ENCODE peak calls at places on chromosomes 16 and 17, in eight cellular contexts. O is right lobe of liver, V is spleen, X is esophagus squamous epithelium, Z is suprapubic skin, S is foreskin fibroblast, P is lung, R is ovary. N is an unnamed sample.

GRCh38 chr16:49855280-49855821 is 561 bp downstream of the ZNF423 start:
- DNase-seq in O (peak; percentile 92), V (peak; percentile 93), X (no peak), Z (peak; percentile 90), S (peak; percentile 66), P (peak; percentile 78), R (peak; percentile 92), N (no peak)

GRCh38 chr17:61647044-61647443 is 56.0 kb upstream of the NACA2 start:
- DNase-seq in O (no peak), V (no peak), X (no peak), Z (no peak), S (peak; percentile 39), P (no peak), R (no peak), N (no peak)

GRCh38 chr17:79760197-79760906 is 17.6 kb upstream of the CBX2 start:
- DNase-seq in O (no peak), V (no peak), X (no peak), Z (no peak), S (no peak), P (no peak), R (no peak), N (no peak)

GRCh38 chr17:9291912-9292562 is 270.7 kb downstream of the NTN1 start:
- DNase-seq in O (peak; percentile 54), V (peak; percentile 74), X (no peak), Z (no peak), S (no peak), P (no peak), R (peak; percentile 35), N (peak; percentile 72)

GRCh38 chr16:69309316-69309715 is 1.8 kb upstream of the VPS4A start:
- DNase-seq in O (peak; percentile 46), V (peak; percentile 71), X (no peak), Z (no peak), S (no peak), P (no peak), R (no peak), N (no peak)

GRCh38 chr17:10798910-10799309 is 5.0 kb downstream of the TMEM238L start:
- DNase-seq in O (no peak), V (no peak), X (no peak), Z (peak; percentile 64), S (no peak), P (no peak), R (no peak), N (no peak)

GRCh38 chr17:50117202-50118040 is 12.5 kb downstream of the SAMD14 start:
- DNase-seq in O (peak; percentile 59), V (peak; percentile 87), X (no peak), Z (no peak), S (no peak), P (peak; percentile 51), R (peak; percentile 74), N (no peak)

GRCh38 chr17:50953831-50954601 is 87.9 kb upstream of the TOB1 start:
- DNase-seq in O (peak; percentile 52), V (no peak), X (no peak), Z (peak; percentile 76), S (peak; percentile 66), P (no peak), R (peak; percentile 65), N (no peak)

GRCh38 chr17:76740329-76741118 is 2.6 kb downstream of the MFSD11 start:
- DNase-seq in O (no peak), V (no peak), X (no peak), Z (no peak), S (no peak), P (no peak), R (no peak), N (peak; percentile 78)

GRCh38 chr17:68738044-68738443 is 136.9 kb upstream of the FAM20A start:
- DNase-seq in O (peak; percentile 58), V (no peak), X (no peak), Z (no peak), S (no peak), P (no peak), R (peak; percentile 56), N (no peak)

GRCh38 chr16:27774779-27775178 is 224.8 kb downstream of the KATNIP start:
- DNase-seq in O (no peak), V (peak; percentile 66), X (no peak), Z (no peak), S (no peak), P (no peak), R (no peak), N (no peak)

GRCh38 chr17:45298546-45299285 is 18.1 kb downstream of the MAP3K14 start:
- DNase-seq in O (no peak), V (no peak), X (no peak), Z (no peak), S (no peak), P (no peak), R (no peak), N (no peak)

GRCh38 chr16:66289986-66290385 is 76.5 kb upstream of the CDH5 start:
- DNase-seq in O (peak; percentile 22), V (no peak), X (no peak), Z (no peak), S (no peak), P (no peak), R (no peak), N (no peak)

GRCh38 chr16:68644303-68644702 is 807 bp upstream of the CDH3 start:
- DNase-seq in O (no peak), V (no peak), X (no peak), Z (no peak), S (no peak), P (no peak), R (peak; percentile 54), N (no peak)

GRCh38 chr16:58138852-58139251 is 9.7 kb upstream of the CFAP20 start:
- DNase-seq in O (no peak), V (no peak), X (no peak), Z (no peak), S (no peak), P (no peak), R (no peak), N (no peak)

GRCh38 chr17:4492762-4493561 is 5.7 kb upstream of the SPNS2 start:
- DNase-seq in O (no peak), V (no peak), X (no peak), Z (no peak), S (no peak), P (no peak), R (peak; percentile 59), N (no peak)

GRCh38 chr16:23678430-23679273 is at the start of gene PLK1:
- DNase-seq in O (peak; percentile 79), V (peak; percentile 92), X (no peak), Z (peak; percentile 70), S (peak; percentile 83), P (peak; percentile 73), R (peak; percentile 54), N (no peak)

GRCh38 chr17:75370288-75370687 is 35.2 kb downstream of the GRB2 start:
- DNase-seq in O (no peak), V (no peak), X (no peak), Z (no peak), S (no peak), P (no peak), R (no peak), N (peak; percentile 83)

GRCh38 chr17:75371981-75372380 is 33.5 kb downstream of the GRB2 start:
- DNase-seq in O (no peak), V (no peak), X (no peak), Z (no peak), S (no peak), P (no peak), R (no peak), N (no peak)

GRCh38 chr17:75367312-75367711 is 38.2 kb downstream of the GRB2 start:
- DNase-seq in O (no peak), V (no peak), X (no peak), Z (no peak), S (peak; percentile 10), P (no peak), R (no peak), N (no peak)

GRCh38 chr17:75373290-75373689 is 32.2 kb downstream of the GRB2 start:
- DNase-seq in O (no peak), V (no peak), X (no peak), Z (no peak), S (no peak), P (no peak), R (no peak), N (no peak)

DNA sequence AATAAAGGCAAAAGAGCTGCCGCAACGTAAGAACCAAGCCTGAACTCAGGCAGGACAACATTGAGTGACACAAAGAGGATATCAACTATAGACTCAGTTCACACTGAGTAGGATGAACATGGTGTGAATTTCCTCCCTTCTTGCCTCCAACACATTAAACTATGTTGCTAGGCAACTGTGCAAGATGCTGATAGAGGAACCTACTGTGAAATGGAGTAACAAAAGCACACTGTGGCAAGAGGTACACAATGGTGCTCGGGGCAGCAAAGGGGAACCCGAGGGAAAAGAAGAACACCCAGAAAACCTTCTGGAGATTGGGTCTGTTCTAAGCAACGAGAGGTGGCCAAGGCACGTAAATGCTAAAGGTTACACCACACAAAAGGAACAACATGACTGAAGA is 34.1 kb downstream of the GRB2 start:
- DNase-seq in O (no peak), V (no peak), X (no peak), Z (no peak), S (no peak), P (no peak), R (no peak), N (no peak)
- H3K4me3 ChIP-seq in O (no peak overlapping the region), V (no peak overlapping the region), X (no peak overlapping the region), Z (no peak overlapping the region), S (no peak overlapping the region), P (no peak overlapping the region), R (no peak overlapping the region), N (no peak overlapping the region)

GRCh38 chr17:39636927-39637736 is at the start of gene STARD3:
- DNase-seq in O (peak; percentile 95), V (peak; percentile 99), X (peak; percentile 33), Z (peak; percentile 95), S (peak; percentile 84), P (peak; percentile 91), R (peak; percentile 93), N (peak; percentile 93)
- TF ChIP-seq CTCF in O (peak; percentile 22), V (no peak), X (peak; percentile 20), Z (no peak), S (peak; percentile 3), P (no peak), R (no peak), N (peak; percentile 34)

GRCh38 chr16:86681440-86681838 is 103.1 kb downstream of the FOXL1 start:
- DNase-seq in O (no peak), V (no peak), X (no peak), Z (no peak), S (no peak), P (no peak), R (no peak), N (peak; percentile 39)
- H3K4me3 ChIP-seq in O (no peak overlapping the region), V (no peak overlapping the region), X (no peak overlapping the region), Z (no peak overlapping the region), S (no peak overlapping the region), P (no peak overlapping the region), R (no peak overlapping the region), N (peak overlapping the region; percentile 57)

DNA sequence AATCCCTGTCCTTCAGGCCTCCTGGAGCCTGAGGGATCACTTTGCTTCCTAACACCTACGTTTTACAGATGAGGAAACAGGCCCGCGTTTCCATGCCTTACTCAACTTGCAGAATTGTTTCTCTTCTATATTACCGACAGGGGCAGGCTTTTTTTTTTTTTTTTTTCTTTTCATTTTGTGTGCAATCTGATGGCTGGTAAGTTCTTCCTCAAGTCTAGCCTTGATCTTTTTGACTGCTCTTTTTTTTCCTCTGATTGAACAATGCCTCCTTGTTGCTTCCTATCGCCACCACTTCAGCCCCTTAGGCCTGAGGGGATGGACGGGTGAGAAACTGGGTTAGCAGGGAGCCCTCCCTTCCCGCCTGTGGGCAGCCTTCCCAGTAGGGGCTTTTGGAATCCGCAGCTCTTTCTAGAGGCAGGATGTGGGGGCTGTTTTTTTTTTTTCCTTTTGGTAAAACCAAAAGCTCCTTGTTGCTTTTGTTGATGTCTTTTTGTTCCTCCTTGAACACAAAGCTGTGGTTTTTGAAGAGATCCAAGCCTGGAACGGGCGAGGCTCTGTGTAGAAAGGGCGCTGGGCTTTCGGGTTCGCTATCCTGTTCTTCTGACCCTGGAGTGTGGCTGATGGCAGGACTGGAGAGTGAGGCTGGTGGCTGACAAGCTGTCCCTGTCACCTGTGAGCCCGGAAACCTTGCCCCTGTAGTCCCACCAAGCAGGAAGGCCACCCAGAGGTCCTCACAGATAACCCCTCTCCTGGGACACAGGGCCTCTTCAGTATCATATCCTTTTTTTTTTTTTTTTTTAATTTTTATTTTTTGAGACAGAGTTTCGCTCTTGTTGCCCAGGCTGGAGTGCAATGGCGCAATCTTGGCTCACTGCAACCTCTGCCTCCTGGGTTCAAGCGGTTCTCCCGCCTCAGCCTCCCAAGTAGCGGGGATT is 14.0 kb downstream of the LASP1 start:
- DNase-seq in O (no peak), V (no peak), X (no peak), Z (no peak), S (no peak), P (no peak), R (no peak), N (no peak)
- TF ChIP-seq CTCF in O (no peak), V (no peak), X (no peak), Z (no peak), S (no peak), P (no peak), R (no peak), N (no peak)

N was measured in ascending aorta.